ENCODE peak calls at places on chromosomes 11 and 22, in ten cellular contexts. One of them, this sample, is unnamed.

GRCh38 chr11:36371590-36371989 is 75.5 kb downstream of the PRR5L start:
- DNase-seq in ascending aorta: no peak
- DNase-seq in A549: no peak
- DNase-seq in stromal cell of bone marrow: no peak
- DNase-seq in body of pancreas: no peak
- DNase-seq in activated T-helper 9 cell treated with anti-CD3 and anti-CD28 coated beads, Interleukin-2, amount 50 U/mL, for 16 hours: no peak
- DNase-seq in T-helper 1 cell: no peak
- DNase-seq in Right ventricle myocardium superior: no peak
- DNase-seq in IMR-90: no peak
- DNase-seq in stimulated activated CD4-positive, alpha-beta T cell treated with anti-CD3 and anti-CD28 coated beads, Interleukin-15, amount 100 ng/mL, for 24 hours: no peak
- DNase-seq in this sample: no peak

GRCh38 chr11:8224711-8225110 is 39.0 kb downstream of the LMO1 start:
- DNase-seq in body of pancreas: no peak
- DNase-seq in ascending aorta: no peak
- DNase-seq in stimulated activated CD4-positive, alpha-beta T cell treated with anti-CD3 and anti-CD28 coated beads, Interleukin-15, amount 100 ng/mL, for 24 hours: no peak
- DNase-seq in Right ventricle myocardium superior: no peak
- DNase-seq in T-helper 1 cell: no peak
- DNase-seq in A549: no peak
- DNase-seq in activated T-helper 9 cell treated with anti-CD3 and anti-CD28 coated beads, Interleukin-2, amount 50 U/mL, for 16 hours: no peak
- DNase-seq in stromal cell of bone marrow: no peak
- DNase-seq in IMR-90: no peak
- DNase-seq in this sample: no peak

GRCh38 chr11:107712342-107712741 is 486 bp upstream of the SLN start:
- DNase-seq in activated T-helper 9 cell treated with anti-CD3 and anti-CD28 coated beads, Interleukin-2, amount 50 U/mL, for 16 hours: no peak
- DNase-seq in Right ventricle myocardium superior: no peak
- DNase-seq in stimulated activated CD4-positive, alpha-beta T cell treated with anti-CD3 and anti-CD28 coated beads, Interleukin-15, amount 100 ng/mL, for 24 hours: no peak
- DNase-seq in ascending aorta: no peak
- DNase-seq in stromal cell of bone marrow: no peak
- DNase-seq in T-helper 1 cell: no peak
- DNase-seq in body of pancreas: no peak
- DNase-seq in A549: no peak
- DNase-seq in IMR-90: no peak
- DNase-seq in this sample: no peak

GRCh38 chr22:35322126-35322525 is 22.4 kb downstream of the TOM1 start:
- DNase-seq in stromal cell of bone marrow: no peak
- DNase-seq in IMR-90: no peak
- DNase-seq in A549: no peak
- DNase-seq in ascending aorta: no peak
- DNase-seq in stimulated activated CD4-positive, alpha-beta T cell treated with anti-CD3 and anti-CD28 coated beads, Interleukin-15, amount 100 ng/mL, for 24 hours: no peak
- DNase-seq in T-helper 1 cell: no peak
- DNase-seq in Right ventricle myocardium superior: peak
- DNase-seq in body of pancreas: no peak
- DNase-seq in activated T-helper 9 cell treated with anti-CD3 and anti-CD28 coated beads, Interleukin-2, amount 50 U/mL, for 16 hours: no peak
- DNase-seq in this sample: no peak

GRCh38 chr11:122748968-122749687 is 89.2 kb upstream of the CRTAM start:
- DNase-seq in body of pancreas: no peak
- DNase-seq in IMR-90: peak
- DNase-seq in activated T-helper 9 cell treated with anti-CD3 and anti-CD28 coated beads, Interleukin-2, amount 50 U/mL, for 16 hours: peak
- DNase-seq in ascending aorta: peak
- DNase-seq in T-helper 1 cell: no peak
- DNase-seq in stromal cell of bone marrow: peak
- DNase-seq in stimulated activated CD4-positive, alpha-beta T cell treated with anti-CD3 and anti-CD28 coated beads, Interleukin-15, amount 100 ng/mL, for 24 hours: peak
- DNase-seq in Right ventricle myocardium superior: no peak
- DNase-seq in A549: no peak
- DNase-seq in this sample: no peak

GRCh38 chr11:197741-198235 is 4.9 kb downstream of the SCGB1C1 start:
- DNase-seq in IMR-90: no peak
- DNase-seq in T-helper 1 cell: no peak
- DNase-seq in ascending aorta: no peak
- DNase-seq in body of pancreas: no peak
- DNase-seq in activated T-helper 9 cell treated with anti-CD3 and anti-CD28 coated beads, Interleukin-2, amount 50 U/mL, for 16 hours: no peak
- DNase-seq in stimulated activated CD4-positive, alpha-beta T cell treated with anti-CD3 and anti-CD28 coated beads, Interleukin-15, amount 100 ng/mL, for 24 hours: no peak
- DNase-seq in stromal cell of bone marrow: no peak
- DNase-seq in Right ventricle myocardium superior: peak
- DNase-seq in A549: no peak
- DNase-seq in this sample: no peak

GRCh38 chr11:125170001-125170405 is 5.5 kb downstream of the PKNOX2 start:
- DNase-seq in Right ventricle myocardium superior: peak
- DNase-seq in activated T-helper 9 cell treated with anti-CD3 and anti-CD28 coated beads, Interleukin-2, amount 50 U/mL, for 16 hours: no peak
- DNase-seq in T-helper 1 cell: no peak
- DNase-seq in stimulated activated CD4-positive, alpha-beta T cell treated with anti-CD3 and anti-CD28 coated beads, Interleukin-15, amount 100 ng/mL, for 24 hours: no peak
- DNase-seq in IMR-90: peak
- DNase-seq in ascending aorta: no peak
- DNase-seq in A549: no peak
- DNase-seq in stromal cell of bone marrow: no peak
- DNase-seq in body of pancreas: peak
- DNase-seq in this sample: no peak

GRCh38 chr11:132056689-132057088 is 686.3 kb downstream of the NTM start:
- DNase-seq in activated T-helper 9 cell treated with anti-CD3 and anti-CD28 coated beads, Interleukin-2, amount 50 U/mL, for 16 hours: no peak
- DNase-seq in stromal cell of bone marrow: no peak
- DNase-seq in Right ventricle myocardium superior: no peak
- DNase-seq in body of pancreas: no peak
- DNase-seq in ascending aorta: no peak
- DNase-seq in stimulated activated CD4-positive, alpha-beta T cell treated with anti-CD3 and anti-CD28 coated beads, Interleukin-15, amount 100 ng/mL, for 24 hours: no peak
- DNase-seq in A549: no peak
- DNase-seq in T-helper 1 cell: no peak
- DNase-seq in IMR-90: peak
- DNase-seq in this sample: no peak

GRCh38 chr11:61888043-61888442 is 3.3 kb downstream of the FADS3 start:
- DNase-seq in T-helper 1 cell: no peak
- DNase-seq in Right ventricle myocardium superior: peak
- DNase-seq in IMR-90: peak
- DNase-seq in activated T-helper 9 cell treated with anti-CD3 and anti-CD28 coated beads, Interleukin-2, amount 50 U/mL, for 16 hours: no peak
- DNase-seq in stromal cell of bone marrow: peak
- DNase-seq in body of pancreas: peak
- DNase-seq in ascending aorta: peak
- DNase-seq in stimulated activated CD4-positive, alpha-beta T cell treated with anti-CD3 and anti-CD28 coated beads, Interleukin-15, amount 100 ng/mL, for 24 hours: no peak
- DNase-seq in A549: peak
- DNase-seq in this sample: peak

GRCh38 chr22:36765943-36766450 is 9.9 kb downstream of the IFT27 start:
- DNase-seq in body of pancreas: no peak
- DNase-seq in Right ventricle myocardium superior: no peak
- DNase-seq in activated T-helper 9 cell treated with anti-CD3 and anti-CD28 coated beads, Interleukin-2, amount 50 U/mL, for 16 hours: no peak
- DNase-seq in stimulated activated CD4-positive, alpha-beta T cell treated with anti-CD3 and anti-CD28 coated beads, Interleukin-15, amount 100 ng/mL, for 24 hours: no peak
- DNase-seq in A549: no peak
- DNase-seq in ascending aorta: no peak
- DNase-seq in stromal cell of bone marrow: peak
- DNase-seq in T-helper 1 cell: no peak
- DNase-seq in IMR-90: peak
- DNase-seq in this sample: no peak

GRCh38 chr11:79461144-79461543 is 20.3 kb upstream of the TENM4 start:
- DNase-seq in T-helper 1 cell: no peak
- DNase-seq in Right ventricle myocardium superior: no peak
- DNase-seq in activated T-helper 9 cell treated with anti-CD3 and anti-CD28 coated beads, Interleukin-2, amount 50 U/mL, for 16 hours: no peak
- DNase-seq in ascending aorta: no peak
- DNase-seq in stimulated activated CD4-positive, alpha-beta T cell treated with anti-CD3 and anti-CD28 coated beads, Interleukin-15, amount 100 ng/mL, for 24 hours: no peak
- DNase-seq in stromal cell of bone marrow: no peak
- DNase-seq in IMR-90: peak
- DNase-seq in body of pancreas: no peak
- DNase-seq in A549: no peak
- DNase-seq in this sample: no peak

GRCh38 chr11:76783901-76784813 is 1.0 kb downstream of the TSKU start:
- DNase-seq in A549: peak
- DNase-seq in T-helper 1 cell: no peak
- DNase-seq in stimulated activated CD4-positive, alpha-beta T cell treated with anti-CD3 and anti-CD28 coated beads, Interleukin-15, amount 100 ng/mL, for 24 hours: no peak
- DNase-seq in ascending aorta: no peak
- DNase-seq in Right ventricle myocardium superior: peak
- DNase-seq in activated T-helper 9 cell treated with anti-CD3 and anti-CD28 coated beads, Interleukin-2, amount 50 U/mL, for 16 hours: no peak
- DNase-seq in stromal cell of bone marrow: no peak
- DNase-seq in IMR-90: peak
- DNase-seq in body of pancreas: peak
- DNase-seq in this sample: peak

GRCh38 chr11:7160814-7161489 is 72.2 kb downstream of the RBMXL2 start:
- DNase-seq in IMR-90: no peak
- DNase-seq in ascending aorta: no peak
- DNase-seq in body of pancreas: no peak
- DNase-seq in A549: no peak
- DNase-seq in activated T-helper 9 cell treated with anti-CD3 and anti-CD28 coated beads, Interleukin-2, amount 50 U/mL, for 16 hours: no peak
- DNase-seq in stromal cell of bone marrow: no peak
- DNase-seq in stimulated activated CD4-positive, alpha-beta T cell treated with anti-CD3 and anti-CD28 coated beads, Interleukin-15, amount 100 ng/mL, for 24 hours: peak
- DNase-seq in T-helper 1 cell: no peak
- DNase-seq in Right ventricle myocardium superior: no peak
- DNase-seq in this sample: no peak

GRCh38 chr11:128235958-128236357 is 351.4 kb downstream of the ETS1 start:
- DNase-seq in IMR-90: no peak
- DNase-seq in stromal cell of bone marrow: no peak
- DNase-seq in ascending aorta: no peak
- DNase-seq in body of pancreas: no peak
- DNase-seq in Right ventricle myocardium superior: no peak
- DNase-seq in A549: no peak
- DNase-seq in activated T-helper 9 cell treated with anti-CD3 and anti-CD28 coated beads, Interleukin-2, amount 50 U/mL, for 16 hours: no peak
- DNase-seq in stimulated activated CD4-positive, alpha-beta T cell treated with anti-CD3 and anti-CD28 coated beads, Interleukin-15, amount 100 ng/mL, for 24 hours: no peak
- DNase-seq in T-helper 1 cell: no peak
- DNase-seq in this sample: peak

GRCh38 chr11:3087821-3088800 is 30.9 kb upstream of the CARS1 start:
- DNase-seq in activated T-helper 9 cell treated with anti-CD3 and anti-CD28 coated beads, Interleukin-2, amount 50 U/mL, for 16 hours: no peak
- DNase-seq in T-helper 1 cell: no peak
- DNase-seq in stimulated activated CD4-positive, alpha-beta T cell treated with anti-CD3 and anti-CD28 coated beads, Interleukin-15, amount 100 ng/mL, for 24 hours: no peak
- DNase-seq in ascending aorta: no peak
- DNase-seq in IMR-90: peak
- DNase-seq in stromal cell of bone marrow: no peak
- DNase-seq in Right ventricle myocardium superior: peak
- DNase-seq in A549: no peak
- DNase-seq in body of pancreas: no peak
- DNase-seq in this sample: no peak

This sample was measured in uterus.